ENCODE peak calls at places on chromosome 12, in six cellular contexts. One of them, this sample, is unnamed.

GRCh38 chr12:132804426-132804861 is 24.2 kb downstream of the GOLGA3 start:
- DNase-seq in left ventricle myocardium inferior: no peak
- DNase-seq in foreskin melanocyte: no peak
- DNase-seq in T1000: no peak
- DNase-seq in cardiac fibroblast: no peak
- DNase-seq in activated naive CD4-positive, alpha-beta T cell: no peak
- DNase-seq in this sample: peak

GRCh38 chr12:10940389-10940788 is 1.3 kb upstream of the TAS2R14 start:
- DNase-seq in left ventricle myocardium inferior: no peak
- DNase-seq in foreskin melanocyte: no peak
- DNase-seq in T1000: no peak
- DNase-seq in cardiac fibroblast: peak
- DNase-seq in activated naive CD4-positive, alpha-beta T cell: no peak
- DNase-seq in this sample: no peak

GRCh38 chr12:39532448-39532847 is 87.2 kb downstream of the ABCD2 start:
- DNase-seq in left ventricle myocardium inferior: no peak
- DNase-seq in foreskin melanocyte: no peak
- DNase-seq in T1000: no peak
- DNase-seq in cardiac fibroblast: no peak
- DNase-seq in activated naive CD4-positive, alpha-beta T cell: no peak
- DNase-seq in this sample: no peak

GRCh38 chr12:114405449-114406271 is at the start of gene TBX5:
- DNase-seq in left ventricle myocardium inferior: no peak
- DNase-seq in foreskin melanocyte: no peak
- DNase-seq in T1000: no peak
- DNase-seq in cardiac fibroblast: peak
- DNase-seq in activated naive CD4-positive, alpha-beta T cell: no peak
- DNase-seq in this sample: no peak

GRCh38 chr12:39574785-39575497 is 44.7 kb downstream of the ABCD2 start:
- DNase-seq in left ventricle myocardium inferior: no peak
- DNase-seq in foreskin melanocyte: no peak
- DNase-seq in T1000: no peak
- DNase-seq in cardiac fibroblast: peak
- DNase-seq in activated naive CD4-positive, alpha-beta T cell: no peak
- DNase-seq in this sample: no peak

GRCh38 chr12:114579389-114579788 is 104.6 kb downstream of the TBX3 start:
- DNase-seq in left ventricle myocardium inferior: no peak
- DNase-seq in foreskin melanocyte: no peak
- DNase-seq in T1000: no peak
- DNase-seq in cardiac fibroblast: no peak
- DNase-seq in activated naive CD4-positive, alpha-beta T cell: no peak
- DNase-seq in this sample: no peak

GRCh38 chr12:4164591-4165558 is 108.7 kb upstream of the CCND2 start:
- DNase-seq in left ventricle myocardium inferior: peak
- DNase-seq in foreskin melanocyte: no peak
- DNase-seq in T1000: no peak
- DNase-seq in cardiac fibroblast: peak
- DNase-seq in activated naive CD4-positive, alpha-beta T cell: no peak
- DNase-seq in this sample: no peak

GRCh38 chr12:125533434-125534029 is 468.3 kb downstream of the AACS start:
- DNase-seq in left ventricle myocardium inferior: peak
- DNase-seq in foreskin melanocyte: no peak
- DNase-seq in T1000: peak
- DNase-seq in cardiac fibroblast: peak
- DNase-seq in activated naive CD4-positive, alpha-beta T cell: no peak
- DNase-seq in this sample: peak

GRCh38 chr12:6363010-6363329 is 12.4 kb downstream of the SCNN1A start:
- DNase-seq in left ventricle myocardium inferior: no peak
- DNase-seq in foreskin melanocyte: no peak
- DNase-seq in T1000: no peak
- DNase-seq in cardiac fibroblast: no peak
- DNase-seq in activated naive CD4-positive, alpha-beta T cell: no peak
- DNase-seq in this sample: no peak

GRCh38 chr12:49868449-49868848 is 25.5 kb upstream of the BCDIN3D start:
- DNase-seq in left ventricle myocardium inferior: peak
- DNase-seq in foreskin melanocyte: no peak
- DNase-seq in T1000: no peak
- DNase-seq in cardiac fibroblast: no peak
- DNase-seq in activated naive CD4-positive, alpha-beta T cell: no peak
- DNase-seq in this sample: no peak

GRCh38 chr12:389138-390096 is at the start of gene KDM5A:
- DNase-seq in left ventricle myocardium inferior: peak
- DNase-seq in foreskin melanocyte: peak
- DNase-seq in T1000: no peak
- DNase-seq in cardiac fibroblast: peak
- DNase-seq in activated naive CD4-positive, alpha-beta T cell: no peak
- DNase-seq in this sample: peak

GRCh38 chr12:29610473-29611174 is 113.1 kb upstream of the OVCH1 start:
- DNase-seq in left ventricle myocardium inferior: no peak
- DNase-seq in foreskin melanocyte: no peak
- DNase-seq in T1000: no peak
- DNase-seq in cardiac fibroblast: peak
- DNase-seq in activated naive CD4-positive, alpha-beta T cell: no peak
- DNase-seq in this sample: no peak

GRCh38 chr12:54370218-54370730 is 6.0 kb upstream of the GPR84 start:
- DNase-seq in left ventricle myocardium inferior: peak
- DNase-seq in foreskin melanocyte: peak
- DNase-seq in T1000: peak
- DNase-seq in cardiac fibroblast: peak
- DNase-seq in activated naive CD4-positive, alpha-beta T cell: peak
- DNase-seq in this sample: peak

GRCh38 chr12:131090254-131091210 is 136.8 kb downstream of the ADGRD1 start:
- DNase-seq in left ventricle myocardium inferior: no peak
- DNase-seq in foreskin melanocyte: no peak
- DNase-seq in T1000: no peak
- DNase-seq in cardiac fibroblast: no peak
- DNase-seq in activated naive CD4-positive, alpha-beta T cell: no peak
- DNase-seq in this sample: peak

GRCh38 chr12:27805238-27805637 is 25.2 kb upstream of the MANSC4 start:
- DNase-seq in left ventricle myocardium inferior: no peak
- DNase-seq in foreskin melanocyte: no peak
- DNase-seq in T1000: no peak
- DNase-seq in cardiac fibroblast: no peak
- DNase-seq in activated naive CD4-positive, alpha-beta T cell: no peak
- DNase-seq in this sample: no peak

GRCh38 chr12:68225576-68226476 is at the start of gene IL26:
- DNase-seq in left ventricle myocardium inferior: no peak
- DNase-seq in foreskin melanocyte: no peak
- DNase-seq in T1000: no peak
- DNase-seq in cardiac fibroblast: peak
- DNase-seq in activated naive CD4-positive, alpha-beta T cell: no peak
- DNase-seq in this sample: no peak

GRCh38 chr12:3492868-3493224 is 1.8 kb downstream of the PRMT8 start:
- DNase-seq in left ventricle myocardium inferior: no peak
- DNase-seq in foreskin melanocyte: no peak
- DNase-seq in T1000: no peak
- DNase-seq in cardiac fibroblast: no peak
- DNase-seq in activated naive CD4-positive, alpha-beta T cell: no peak
- DNase-seq in this sample: no peak

GRCh38 chr12:69647178-69647577 is 36.5 kb upstream of the LRRC10 start:
- DNase-seq in left ventricle myocardium inferior: no peak
- DNase-seq in foreskin melanocyte: no peak
- DNase-seq in T1000: no peak
- DNase-seq in cardiac fibroblast: no peak
- DNase-seq in activated naive CD4-positive, alpha-beta T cell: no peak
- DNase-seq in this sample: no peak

GRCh38 chr12:42960087-42960527 is 370.6 kb upstream of the PRICKLE1 start:
- DNase-seq in left ventricle myocardium inferior: no peak
- DNase-seq in foreskin melanocyte: no peak
- DNase-seq in T1000: no peak
- DNase-seq in cardiac fibroblast: peak
- DNase-seq in activated naive CD4-positive, alpha-beta T cell: no peak
- DNase-seq in this sample: no peak

GRCh38 chr12:95789126-95790024 is 1.2 kb downstream of the NTN4 start:
- DNase-seq in left ventricle myocardium inferior: peak
- DNase-seq in foreskin melanocyte: no peak
- DNase-seq in T1000: peak
- DNase-seq in cardiac fibroblast: peak
- DNase-seq in activated naive CD4-positive, alpha-beta T cell: no peak
- DNase-seq in this sample: peak

GRCh38 chr12:83753205-83753604 is 1066.5 kb downstream of the TMTC2 start:
- DNase-seq in left ventricle myocardium inferior: no peak
- DNase-seq in foreskin melanocyte: no peak
- DNase-seq in T1000: no peak
- DNase-seq in cardiac fibroblast: no peak
- DNase-seq in activated naive CD4-positive, alpha-beta T cell: no peak
- DNase-seq in this sample: no peak

GRCh38 chr12:27627123-27627835 is 69.0 kb upstream of the REP15 start:
- DNase-seq in left ventricle myocardium inferior: no peak
- DNase-seq in foreskin melanocyte: no peak
- DNase-seq in T1000: no peak
- DNase-seq in cardiac fibroblast: peak
- DNase-seq in activated naive CD4-positive, alpha-beta T cell: no peak
- DNase-seq in this sample: no peak

GRCh38 chr12:19648173-19648572 is 208.9 kb downstream of the AEBP2 start:
- DNase-seq in left ventricle myocardium inferior: no peak
- DNase-seq in foreskin melanocyte: no peak
- DNase-seq in T1000: no peak
- DNase-seq in cardiac fibroblast: no peak
- DNase-seq in activated naive CD4-positive, alpha-beta T cell: no peak
- DNase-seq in this sample: no peak

GRCh38 chr12:68040450-68041075 is 51.3 kb downstream of the IFNG-AS1 start:
- DNase-seq in left ventricle myocardium inferior: peak
- DNase-seq in foreskin melanocyte: peak
- DNase-seq in T1000: peak
- DNase-seq in cardiac fibroblast: peak
- DNase-seq in activated naive CD4-positive, alpha-beta T cell: peak
- DNase-seq in this sample: peak

GRCh38 chr12:56280849-56281248 is 14.1 kb downstream of the COQ10A start:
- DNase-seq in left ventricle myocardium inferior: no peak
- DNase-seq in foreskin melanocyte: no peak
- DNase-seq in T1000: no peak
- DNase-seq in cardiac fibroblast: no peak
- DNase-seq in activated naive CD4-positive, alpha-beta T cell: no peak
- DNase-seq in this sample: no peak

GRCh38 chr12:130958557-130959140 is 4.9 kb downstream of the ADGRD1 start:
- DNase-seq in left ventricle myocardium inferior: no peak
- DNase-seq in foreskin melanocyte: no peak
- DNase-seq in T1000: no peak
- DNase-seq in cardiac fibroblast: no peak
- DNase-seq in activated naive CD4-positive, alpha-beta T cell: no peak
- DNase-seq in this sample: no peak

GRCh38 chr12:3147260-3147659 is 70.1 kb downstream of the TSPAN9 start:
- DNase-seq in left ventricle myocardium inferior: no peak
- DNase-seq in foreskin melanocyte: no peak
- DNase-seq in T1000: no peak
- DNase-seq in cardiac fibroblast: no peak
- DNase-seq in activated naive CD4-positive, alpha-beta T cell: no peak
- DNase-seq in this sample: no peak

GRCh38 chr12:49624919-49625577 is 1.7 kb downstream of the PRPF40B start:
- DNase-seq in left ventricle myocardium inferior: no peak
- DNase-seq in foreskin melanocyte: no peak
- DNase-seq in T1000: no peak
- DNase-seq in cardiac fibroblast: peak
- DNase-seq in activated naive CD4-positive, alpha-beta T cell: no peak
- DNase-seq in this sample: no peak

GRCh38 chr12:92248977-92249376 is 103.3 kb upstream of the BTG1 start:
- DNase-seq in left ventricle myocardium inferior: no peak
- DNase-seq in foreskin melanocyte: peak
- DNase-seq in T1000: no peak
- DNase-seq in cardiac fibroblast: no peak
- DNase-seq in activated naive CD4-positive, alpha-beta T cell: no peak
- DNase-seq in this sample: no peak

GRCh38 chr12:32400114-32400672 is 835 bp downstream of the FGD4 start:
- DNase-seq in left ventricle myocardium inferior: no peak
- DNase-seq in foreskin melanocyte: no peak
- DNase-seq in T1000: no peak
- DNase-seq in cardiac fibroblast: no peak
- DNase-seq in activated naive CD4-positive, alpha-beta T cell: no peak
- DNase-seq in this sample: no peak

GRCh38 chr12:25280082-25280481 is 29.4 kb upstream of the KRAS start:
- DNase-seq in left ventricle myocardium inferior: no peak
- DNase-seq in foreskin melanocyte: no peak
- DNase-seq in T1000: no peak
- DNase-seq in cardiac fibroblast: no peak
- DNase-seq in activated naive CD4-positive, alpha-beta T cell: no peak
- DNase-seq in this sample: no peak

GRCh38 chr12:23113781-23114180 is 488.8 kb downstream of the ETNK1 start:
- DNase-seq in left ventricle myocardium inferior: no peak
- DNase-seq in foreskin melanocyte: no peak
- DNase-seq in T1000: no peak
- DNase-seq in cardiac fibroblast: no peak
- DNase-seq in activated naive CD4-positive, alpha-beta T cell: no peak
- DNase-seq in this sample: no peak

GRCh38 chr12:59322473-59322872 is 273.4 kb upstream of the SLC16A7 start:
- DNase-seq in left ventricle myocardium inferior: no peak
- DNase-seq in foreskin melanocyte: peak
- DNase-seq in T1000: no peak
- DNase-seq in cardiac fibroblast: no peak
- DNase-seq in activated naive CD4-positive, alpha-beta T cell: no peak
- DNase-seq in this sample: peak

This sample was measured in pancreas.